ENCODE peak calls at places on chromosomes 3 and 15, in seven cellular contexts. One of them, this sample, is unnamed.

GRCh38 chr3:134205426-134205825 is 45.2 kb downstream of the RYK start:
- DNase-seq in fibroblast of mammary gland: no peak
- DNase-seq in psoas muscle: no peak
- DNase-seq in cardiac muscle cell: no peak
- DNase-seq in hepatocyte: no peak
- DNase-seq in DND-41: no peak
- DNase-seq in left ventricle myocardium inferior: no peak
- DNase-seq in this sample: no peak

GRCh38 chr15:76203346-76203745 is 107.9 kb downstream of the ETFA start:
- DNase-seq in hepatocyte: no peak
- DNase-seq in psoas muscle: no peak
- DNase-seq in left ventricle myocardium inferior: no peak
- DNase-seq in fibroblast of mammary gland: no peak
- DNase-seq in DND-41: no peak
- DNase-seq in cardiac muscle cell: no peak
- DNase-seq in this sample: no peak

GRCh38 chr3:124560406-124561215 is 169.6 kb upstream of the UMPS start:
- DNase-seq in hepatocyte: no peak
- DNase-seq in fibroblast of mammary gland: no peak
- DNase-seq in cardiac muscle cell: no peak
- DNase-seq in left ventricle myocardium inferior: no peak
- DNase-seq in psoas muscle: no peak
- DNase-seq in DND-41: no peak
- DNase-seq in this sample: peak

GRCh38 chr3:4976109-4976508 is 3.1 kb upstream of the BHLHE40 start:
- DNase-seq in DND-41: peak
- DNase-seq in hepatocyte: peak
- DNase-seq in left ventricle myocardium inferior: peak
- DNase-seq in cardiac muscle cell: peak
- DNase-seq in psoas muscle: peak
- DNase-seq in fibroblast of mammary gland: peak
- DNase-seq in this sample: no peak

GRCh38 chr3:71510485-71510884 is 73.0 kb downstream of the FOXP1 start:
- DNase-seq in cardiac muscle cell: peak
- DNase-seq in left ventricle myocardium inferior: no peak
- DNase-seq in fibroblast of mammary gland: peak
- DNase-seq in DND-41: no peak
- DNase-seq in hepatocyte: peak
- DNase-seq in psoas muscle: no peak
- DNase-seq in this sample: no peak

GRCh38 chr3:185734725-185735096 is 90.1 kb downstream of the IGF2BP2 start:
- DNase-seq in cardiac muscle cell: no peak
- DNase-seq in fibroblast of mammary gland: no peak
- DNase-seq in hepatocyte: no peak
- DNase-seq in left ventricle myocardium inferior: no peak
- DNase-seq in psoas muscle: no peak
- DNase-seq in DND-41: no peak
- DNase-seq in this sample: no peak

GRCh38 chr15:52006702-52007340 is 12.2 kb upstream of the MAPK6 start:
- DNase-seq in fibroblast of mammary gland: no peak
- DNase-seq in left ventricle myocardium inferior: no peak
- DNase-seq in DND-41: no peak
- DNase-seq in psoas muscle: no peak
- DNase-seq in cardiac muscle cell: no peak
- DNase-seq in hepatocyte: no peak
- DNase-seq in this sample: no peak

GRCh38 chr3:45537960-45538640 is 56.5 kb upstream of the LIMD1 start:
- DNase-seq in cardiac muscle cell: peak
- DNase-seq in DND-41: no peak
- DNase-seq in fibroblast of mammary gland: peak
- DNase-seq in psoas muscle: no peak
- DNase-seq in hepatocyte: peak
- DNase-seq in left ventricle myocardium inferior: peak
- DNase-seq in this sample: no peak

GRCh38 chr3:112405845-112406244 is 72.9 kb downstream of the CD200 start:
- DNase-seq in fibroblast of mammary gland: peak
- DNase-seq in DND-41: no peak
- DNase-seq in cardiac muscle cell: no peak
- DNase-seq in left ventricle myocardium inferior: no peak
- DNase-seq in psoas muscle: no peak
- DNase-seq in hepatocyte: no peak
- DNase-seq in this sample: no peak

GRCh38 chr15:89329329-89330084 is 5.1 kb downstream of the POLG start:
- DNase-seq in psoas muscle: no peak
- DNase-seq in fibroblast of mammary gland: no peak
- DNase-seq in hepatocyte: no peak
- DNase-seq in DND-41: no peak
- DNase-seq in cardiac muscle cell: no peak
- DNase-seq in left ventricle myocardium inferior: no peak
- DNase-seq in this sample: no peak

GRCh38 chr3:43087249-43087776 is 18.6 kb downstream of the POMGNT2 start:
- DNase-seq in hepatocyte: no peak
- DNase-seq in left ventricle myocardium inferior: no peak
- DNase-seq in DND-41: no peak
- DNase-seq in cardiac muscle cell: peak
- DNase-seq in fibroblast of mammary gland: peak
- DNase-seq in psoas muscle: no peak
- DNase-seq in this sample: no peak

GRCh38 chr3:55243686-55244085 is 243.4 kb downstream of the WNT5A start:
- DNase-seq in psoas muscle: no peak
- DNase-seq in DND-41: no peak
- DNase-seq in left ventricle myocardium inferior: no peak
- DNase-seq in cardiac muscle cell: no peak
- DNase-seq in fibroblast of mammary gland: no peak
- DNase-seq in hepatocyte: no peak
- DNase-seq in this sample: no peak

GRCh38 chr15:94164202-94164807 is 67.1 kb upstream of the MCTP2 start:
- DNase-seq in DND-41: peak
- DNase-seq in fibroblast of mammary gland: peak
- DNase-seq in psoas muscle: no peak
- DNase-seq in left ventricle myocardium inferior: no peak
- DNase-seq in hepatocyte: peak
- DNase-seq in cardiac muscle cell: peak
- DNase-seq in this sample: peak

GRCh38 chr15:34014556-34014955 is 24.4 kb downstream of the AVEN start:
- DNase-seq in hepatocyte: no peak
- DNase-seq in psoas muscle: no peak
- DNase-seq in left ventricle myocardium inferior: no peak
- DNase-seq in DND-41: no peak
- DNase-seq in cardiac muscle cell: peak
- DNase-seq in fibroblast of mammary gland: no peak
- DNase-seq in this sample: no peak

GRCh38 chr15:56794150-56794922 is 61.0 kb upstream of the ZNF280D start:
- DNase-seq in cardiac muscle cell: peak
- DNase-seq in psoas muscle: no peak
- DNase-seq in hepatocyte: no peak
- DNase-seq in DND-41: no peak
- DNase-seq in left ventricle myocardium inferior: no peak
- DNase-seq in fibroblast of mammary gland: peak
- DNase-seq in this sample: no peak

GRCh38 chr15:43266386-43266785 is 342 bp downstream of the TGM5 start:
- DNase-seq in hepatocyte: no peak
- DNase-seq in psoas muscle: no peak
- DNase-seq in left ventricle myocardium inferior: no peak
- DNase-seq in fibroblast of mammary gland: no peak
- DNase-seq in cardiac muscle cell: no peak
- DNase-seq in DND-41: no peak
- DNase-seq in this sample: no peak

GRCh38 chr3:24400015-24400414 is 94.6 kb downstream of the THRB start:
- DNase-seq in left ventricle myocardium inferior: no peak
- DNase-seq in cardiac muscle cell: no peak
- DNase-seq in hepatocyte: no peak
- DNase-seq in fibroblast of mammary gland: no peak
- DNase-seq in psoas muscle: no peak
- DNase-seq in DND-41: no peak
- DNase-seq in this sample: no peak

GRCh38 chr15:63805993-63806980 is 27.5 kb downstream of the HERC1 start:
- DNase-seq in cardiac muscle cell: no peak
- DNase-seq in left ventricle myocardium inferior: no peak
- DNase-seq in psoas muscle: no peak
- DNase-seq in DND-41: no peak
- DNase-seq in hepatocyte: no peak
- DNase-seq in fibroblast of mammary gland: peak
- DNase-seq in this sample: no peak

GRCh38 chr15:91136386-91136923 is 36.4 kb downstream of the SV2B start:
- DNase-seq in DND-41: no peak
- DNase-seq in left ventricle myocardium inferior: no peak
- DNase-seq in fibroblast of mammary gland: no peak
- DNase-seq in cardiac muscle cell: no peak
- DNase-seq in psoas muscle: no peak
- DNase-seq in hepatocyte: no peak
- DNase-seq in this sample: no peak

GRCh38 chr3:184011937-184012889 is 5.5 kb downstream of the ABCC5 start:
- DNase-seq in left ventricle myocardium inferior: no peak
- DNase-seq in fibroblast of mammary gland: no peak
- DNase-seq in cardiac muscle cell: no peak
- DNase-seq in DND-41: no peak
- DNase-seq in hepatocyte: no peak
- DNase-seq in psoas muscle: no peak
- DNase-seq in this sample: peak

GRCh38 chr3:125039041-125039896 is 16.5 kb downstream of the HEG1 start:
- DNase-seq in psoas muscle: no peak
- DNase-seq in left ventricle myocardium inferior: no peak
- DNase-seq in cardiac muscle cell: peak
- DNase-seq in fibroblast of mammary gland: no peak
- DNase-seq in hepatocyte: no peak
- DNase-seq in DND-41: no peak
- DNase-seq in this sample: no peak

GRCh38 chr3:15102833-15103232 is 3.9 kb upstream of the RBSN start:
- DNase-seq in psoas muscle: no peak
- DNase-seq in hepatocyte: no peak
- DNase-seq in DND-41: no peak
- DNase-seq in left ventricle myocardium inferior: no peak
- DNase-seq in fibroblast of mammary gland: peak
- DNase-seq in cardiac muscle cell: no peak
- DNase-seq in this sample: peak

GRCh38 chr15:90264649-90265048 is 823 bp upstream of the NGRN start:
- DNase-seq in cardiac muscle cell: no peak
- DNase-seq in DND-41: peak
- DNase-seq in hepatocyte: peak
- DNase-seq in psoas muscle: peak
- DNase-seq in left ventricle myocardium inferior: no peak
- DNase-seq in fibroblast of mammary gland: no peak
- DNase-seq in this sample: no peak

DNA sequence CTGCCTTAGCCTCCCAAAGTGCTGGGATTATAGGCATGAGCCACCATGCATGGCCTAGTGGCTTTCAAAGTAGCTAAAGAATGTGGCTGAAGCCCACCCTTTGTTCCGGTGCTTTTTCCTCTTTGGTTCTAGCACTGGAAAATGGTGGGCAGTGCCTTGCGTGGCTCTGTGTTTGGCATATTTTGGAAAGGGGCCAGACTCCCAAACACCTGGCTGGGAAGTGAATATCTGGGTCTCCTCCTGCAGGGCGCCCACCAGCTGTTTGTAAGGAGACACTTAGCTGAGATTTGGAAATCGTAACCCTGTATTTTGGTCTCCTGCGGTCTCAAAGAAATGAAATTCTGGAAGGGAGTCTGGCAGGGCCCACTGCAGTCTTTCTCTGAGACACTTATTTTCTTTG is 336.4 kb downstream of the IL20RB start:
- DNase-seq in psoas muscle: no peak
- DNase-seq in hepatocyte: no peak
- DNase-seq in fibroblast of mammary gland: no peak
- DNase-seq in DND-41: no peak
- DNase-seq in left ventricle myocardium inferior: no peak
- DNase-seq in cardiac muscle cell: no peak
- DNase-seq in this sample: no peak
- H3K4me3 ChIP-seq in psoas muscle: no peak
- H3K4me3 ChIP-seq in hepatocyte: no peak
- H3K4me3 ChIP-seq in fibroblast of mammary gland: no peak
- H3K4me3 ChIP-seq in DND-41: no peak
- H3K4me3 ChIP-seq in left ventricle myocardium inferior: no peak
- H3K4me3 ChIP-seq in cardiac muscle cell: no peak
- H3K4me3 ChIP-seq in this sample: no peak

GRCh38 chr3:120567370-120568197 is 28.6 kb upstream of the NDUFB4 start:
- DNase-seq in left ventricle myocardium inferior: no peak
- DNase-seq in fibroblast of mammary gland: peak
- DNase-seq in cardiac muscle cell: peak
- DNase-seq in psoas muscle: no peak
- DNase-seq in DND-41: no peak
- DNase-seq in hepatocyte: peak
- DNase-seq in this sample: no peak
- TF ChIP-seq CTCF in left ventricle myocardium inferior: peak
- TF ChIP-seq CTCF in fibroblast of mammary gland: peak
- TF ChIP-seq CTCF in cardiac muscle cell: peak
- TF ChIP-seq CTCF in psoas muscle: peak
- TF ChIP-seq CTCF in DND-41: peak
- TF ChIP-seq CTCF in hepatocyte: peak
- TF ChIP-seq CTCF in this sample: peak

DNA sequence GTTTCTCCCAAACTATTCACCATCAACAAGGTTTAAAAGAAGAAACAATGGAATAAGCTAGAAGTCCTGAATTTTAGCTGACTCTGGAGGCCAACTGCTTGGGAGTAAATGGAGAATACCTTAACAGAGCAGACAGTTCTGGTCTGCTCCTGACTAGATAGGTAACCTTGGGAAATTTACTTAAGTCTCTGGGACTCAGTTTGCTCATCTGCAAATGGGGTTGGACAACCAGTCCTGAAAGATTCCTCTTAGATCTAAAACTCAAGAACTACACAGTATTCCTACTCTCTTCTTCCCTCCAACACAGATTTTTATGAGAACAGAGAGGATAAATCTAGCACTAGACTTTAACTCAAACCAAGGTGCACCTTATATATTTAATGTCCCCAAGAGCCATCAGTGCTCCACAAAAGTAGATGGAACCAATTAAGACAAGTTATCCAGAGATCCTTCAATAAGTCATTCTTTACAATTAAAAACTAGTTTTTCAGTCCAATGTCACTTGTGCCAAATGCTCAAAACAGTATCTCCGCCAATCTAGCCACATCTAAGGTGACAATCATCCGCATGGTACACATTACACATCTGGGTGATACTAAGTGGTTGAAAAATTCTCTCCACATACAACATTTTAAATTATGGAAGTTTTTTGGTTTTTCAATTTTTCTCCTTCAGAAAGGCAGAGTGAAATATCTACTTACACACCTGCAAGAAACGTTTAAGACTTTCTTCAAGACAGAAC is 1.5 kb downstream of the RHOA start:
- DNase-seq in left ventricle myocardium inferior: no peak
- DNase-seq in psoas muscle: no peak
- DNase-seq in hepatocyte: no peak
- DNase-seq in DND-41: no peak
- DNase-seq in cardiac muscle cell: no peak
- DNase-seq in fibroblast of mammary gland: no peak
- DNase-seq in this sample: no peak
- H3K4me3 ChIP-seq in left ventricle myocardium inferior: peak
- H3K4me3 ChIP-seq in psoas muscle: peak
- H3K4me3 ChIP-seq in hepatocyte: peak
- H3K4me3 ChIP-seq in DND-41: peak
- H3K4me3 ChIP-seq in cardiac muscle cell: peak
- H3K4me3 ChIP-seq in fibroblast of mammary gland: peak
- H3K4me3 ChIP-seq in this sample: peak

GRCh38 chr3:143001369-143002082 is at the start of gene U2SURP:
- DNase-seq in left ventricle myocardium inferior: peak
- DNase-seq in hepatocyte: peak
- DNase-seq in cardiac muscle cell: peak
- DNase-seq in fibroblast of mammary gland: peak
- DNase-seq in DND-41: peak
- DNase-seq in psoas muscle: peak
- DNase-seq in this sample: peak
- TF ChIP-seq CTCF in left ventricle myocardium inferior: peak
- TF ChIP-seq CTCF in hepatocyte: no peak
- TF ChIP-seq CTCF in cardiac muscle cell: no peak
- TF ChIP-seq CTCF in fibroblast of mammary gland: no peak
- TF ChIP-seq CTCF in DND-41: no peak
- TF ChIP-seq CTCF in psoas muscle: no peak
- TF ChIP-seq CTCF in this sample: no peak